ENCODE peak calls at places on chromosomes 5 and 9, in ten cellular contexts. J is A549, L is OCI-LY7, E is pancreas, M is stomach, D is neural progenitor cell, O is psoas muscle, C is left lung, P is hepatocyte, H is dorsolateral prefrontal cortex. T is an unnamed sample.

GRCh38 chr9:10835791-10836463 is 223.1 kb upstream of the PTPRD start:
- DNase-seq in C (peak), D (no peak), P (no peak), O (no peak), H (no peak), J (no peak), L (no peak), E (no peak), M (no peak), T (no peak)

GRCh38 chr5:112234000-112234399 is 185.1 kb downstream of the EPB41L4A start:
- DNase-seq in J (no peak), C (no peak), O (no peak), M (no peak), E (no peak), P (no peak), H (no peak), D (no peak), L (no peak), T (no peak)

GRCh38 chr5:167587768-167588167 is 703.7 kb upstream of the WWC1 start:
- DNase-seq in M (no peak), H (no peak), E (peak), O (no peak), L (no peak), P (peak), J (peak), D (peak), C (no peak), T (peak)

GRCh38 chr9:130981002-130981760 is 27.8 kb upstream of the LAMC3 start:
- DNase-seq in C (no peak), E (no peak), H (no peak), J (no peak), L (no peak), D (no peak), M (no peak), P (no peak), O (no peak), T (no peak)

GRCh38 chr9:91310037-91310436 is 51.7 kb downstream of the AUH start:
- DNase-seq in E (no peak), O (no peak), D (no peak), C (no peak), M (no peak), H (no peak), J (no peak), P (no peak), L (no peak), T (no peak)

GRCh38 chr5:160119905-160120266 is 636 bp upstream of the PWWP2A start:
- DNase-seq in H (no peak), P (no peak), D (no peak), L (no peak), C (no peak), M (no peak), E (no peak), O (no peak), J (no peak), T (no peak)

GRCh38 chr5:116951217-116951616 is 376.6 kb upstream of the SEMA6A start:
- DNase-seq in C (no peak), J (no peak), M (no peak), E (no peak), D (no peak), L (no peak), H (no peak), P (no peak), O (no peak), T (no peak)

GRCh38 chr5:148179234-148179824 is 11.0 kb downstream of the SPINK14 start:
- DNase-seq in M (no peak), O (no peak), E (no peak), J (no peak), P (peak), H (no peak), C (no peak), L (peak), D (peak), T (peak)

GRCh38 chr5:149730620-149731331 is 666 bp downstream of the PPARGC1B start:
- DNase-seq in M (peak), J (peak), O (peak), C (peak), H (peak), E (peak), P (peak), D (peak), L (peak), T (peak)

GRCh38 chr9:94772654-94773303 is 46.3 kb downstream of the AOPEP start:
- DNase-seq in C (no peak), J (no peak), O (no peak), L (no peak), M (no peak), E (no peak), H (peak), P (peak), D (no peak), T (no peak)

GRCh38 chr9:136846376-136847064 is 2.7 kb upstream of the PHPT1 start:
- DNase-seq in C (no peak), E (no peak), L (no peak), O (no peak), M (no peak), P (no peak), J (no peak), H (no peak), D (no peak), T (no peak)

GRCh38 chr5:95843733-95844223 is 21.3 kb upstream of the GLRX start:
- DNase-seq in D (no peak), M (peak), C (no peak), H (no peak), E (no peak), O (no peak), P (no peak), J (no peak), L (no peak), T (no peak)

GRCh38 chr9:111108946-111109345 is 70.7 kb upstream of the LPAR1 start:
- DNase-seq in H (no peak), L (no peak), P (no peak), M (no peak), E (no peak), D (no peak), O (no peak), C (no peak), J (no peak), T (no peak)

GRCh38 chr5:154384480-154385235 is 61.1 kb upstream of the SAP30L start:
- DNase-seq in M (no peak), D (no peak), P (no peak), C (no peak), J (no peak), E (no peak), O (no peak), H (no peak), L (peak), T (no peak)

GRCh38 chr5:38466444-38467189 is 89.8 kb downstream of the LIFR start:
- DNase-seq in C (no peak), P (no peak), O (peak), M (peak), L (no peak), J (no peak), E (no peak), H (peak), D (no peak), T (peak)

GRCh38 chr5:38463634-38464521 is 92.6 kb downstream of the LIFR start:
- DNase-seq in M (no peak), C (no peak), J (peak), H (no peak), E (no peak), L (no peak), O (no peak), P (peak), D (no peak), T (peak)

GRCh38 chr5:38465045-38465444 is 91.4 kb downstream of the LIFR start:
- DNase-seq in M (no peak), E (no peak), D (no peak), P (no peak), O (peak), J (no peak), L (no peak), H (no peak), C (no peak), T (no peak)

GRCh38 chr5:38467353-38468040 is 88.9 kb downstream of the LIFR start:
- DNase-seq in H (peak), C (no peak), E (no peak), J (no peak), P (no peak), L (no peak), M (peak), O (peak), D (peak), T (no peak)

DNA sequence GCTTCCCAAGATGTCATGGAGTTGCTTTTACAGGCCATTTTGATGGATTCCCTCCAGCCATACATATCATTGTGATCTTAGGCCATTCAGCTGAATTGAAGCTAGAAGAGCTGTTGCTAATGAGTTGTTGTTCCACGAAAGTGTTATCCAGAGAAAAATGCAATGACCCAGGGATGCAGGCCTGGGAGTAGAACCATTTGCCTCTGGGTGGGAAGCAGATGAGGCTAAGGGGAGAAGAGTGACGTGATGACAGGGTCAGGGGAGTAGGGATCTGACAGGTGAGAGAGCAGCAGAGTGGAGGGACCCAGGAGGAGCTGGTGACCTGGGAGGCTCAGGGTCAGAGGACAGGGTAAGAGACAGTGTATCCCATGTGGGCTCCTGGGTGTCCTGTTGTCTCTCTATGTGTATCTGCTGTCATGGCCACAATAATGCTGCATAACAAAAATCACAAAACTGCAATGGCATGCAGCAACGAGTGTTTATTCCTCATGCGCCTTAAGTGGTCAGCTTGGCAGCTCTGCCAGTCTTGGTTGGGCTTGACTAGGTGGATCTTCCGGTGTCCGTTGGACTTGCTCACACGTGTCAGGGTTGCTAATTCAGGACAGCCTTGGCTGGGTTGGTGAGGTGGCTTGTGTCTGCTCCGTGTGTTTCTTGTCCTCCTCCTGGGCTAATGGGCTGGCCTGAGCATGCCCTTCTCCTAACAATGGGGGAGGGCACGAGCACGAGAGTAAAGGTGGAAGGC is 90.6 kb downstream of the LIFR start:
- DNase-seq in J (no peak), E (no peak), C (no peak), P (no peak), D (no peak), O (no peak), L (no peak), M (no peak), H (no peak), T (no peak)
- H3K27ac ChIP-seq in J (peak), E (no peak), C (no peak), P (no peak), D (no peak), O (peak), L (no peak), M (peak), H (no peak), T (peak)

GRCh38 chr9:112971415-112971814 is 40.6 kb downstream of the ZNF883 start:
- DNase-seq in P (peak), E (peak), L (peak), D (peak), H (no peak), O (no peak), C (no peak), J (no peak), M (no peak), T (no peak)
- TF ChIP-seq CTCF in P (peak), E (no peak), L (peak), D (peak), H (no peak), O (no peak), C (no peak), J (no peak), M (no peak), T (no peak)

DNA sequence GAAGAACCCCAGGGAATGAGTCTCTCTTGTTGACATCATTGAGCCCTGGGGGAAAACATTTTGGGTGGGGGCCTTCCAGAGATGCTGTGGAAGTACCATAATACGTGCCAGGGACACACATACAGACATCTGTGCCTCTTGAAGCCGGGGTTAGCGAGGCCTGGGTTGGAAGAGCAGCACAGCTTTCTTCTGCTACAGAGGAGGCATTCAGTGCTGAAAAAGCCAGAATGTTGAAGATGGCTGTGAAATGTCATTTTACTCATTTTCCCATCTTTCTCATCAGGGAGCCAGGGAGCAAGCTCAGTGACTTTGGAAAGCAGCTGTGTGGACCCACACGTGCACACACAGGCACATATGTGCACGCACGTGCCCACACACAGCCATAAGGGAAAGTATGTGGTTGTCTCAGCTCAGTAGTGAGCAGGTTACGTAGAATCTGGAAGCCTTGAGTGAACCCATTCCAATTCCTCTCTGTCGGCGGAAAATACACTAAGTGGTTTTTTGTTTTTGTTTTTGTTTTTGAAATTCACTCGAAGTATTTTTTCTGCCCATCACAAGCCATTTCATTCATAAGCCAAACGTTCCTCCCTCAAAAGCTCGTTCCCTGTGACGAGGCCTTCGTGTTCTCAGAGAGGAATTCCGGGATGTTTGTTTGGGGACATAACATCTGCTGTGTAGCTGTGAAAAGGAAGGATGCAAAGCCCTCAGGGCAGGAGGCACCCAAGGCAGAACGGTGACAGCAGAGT is 29.2 kb upstream of the ANKRD33B start:
- DNase-seq in J (no peak), P (no peak), M (no peak), L (no peak), C (no peak), E (no peak), O (no peak), H (no peak), D (no peak), T (no peak)
- H3K27ac ChIP-seq in J (no peak), P (no peak), M (no peak), L (no peak), C (no peak), E (no peak), O (no peak), H (peak), D (no peak), T (no peak)

GRCh38 chr5:83516962-83517750 is 45.6 kb downstream of the VCAN start:
- DNase-seq in P (no peak), O (no peak), H (no peak), L (no peak), M (no peak), C (no peak), E (no peak), J (no peak), D (no peak), T (no peak)
- TF ChIP-seq CTCF in P (peak), O (no peak), H (no peak), L (no peak), M (no peak), C (peak), E (no peak), J (no peak), D (no peak), T (no peak)

T was measured in RWPE1.